ENCODE peak calls at places on chromosomes 16 and 17, in seven cellular contexts. U is uterus; R is lower lobe of right lung; B is cardiac muscle cell; Z is epithelial cell of proximal tubule; K is activated T-helper 2 cell treated with anti-CD3 and anti-CD28 coated beads, Interferon-gamma antibody, Interleukin-2, Interleukin-4, amounts not matched to agents 10 μg/mL and 5 μg/mL and 100 μg/mL, durations not matched to agents 14 hours and 24 hours and 36 hours; F is NCI-H1694 treated with DMSO at 0.1 percent for 48 hours. M is an unnamed sample.

GRCh38 chr17:41308251-41308917 is 725 bp downstream of the KRTAP16-1 start:
- DNase-seq in U (no peak), R (no peak), B (no peak), Z (no peak), K (peak), F (peak), M (peak)

GRCh38 chr17:76458580-76459490 is 5.9 kb upstream of the UBE2O start:
- DNase-seq in U (no peak), R (no peak), B (peak), Z (no peak), K (no peak), F (no peak), M (peak)

GRCh38 chr17:50361561-50362480 is 11.2 kb downstream of the MRPL27 start:
- DNase-seq in U (no peak), R (peak), B (peak), Z (peak), K (peak), F (peak), M (no peak)

GRCh38 chr17:8611671-8612298 is 18.7 kb downstream of the MYH10 start:
- DNase-seq in U (no peak), R (no peak), B (no peak), Z (no peak), K (no peak), F (no peak), M (no peak)

GRCh38 chr16:24653725-24654124 is 75.7 kb upstream of the TNRC6A start:
- DNase-seq in U (no peak), R (no peak), B (no peak), Z (no peak), K (no peak), F (no peak), M (no peak)

GRCh38 chr17:58281511-58282011 is 826 bp upstream of the MPO start:
- DNase-seq in U (no peak), R (no peak), B (no peak), Z (no peak), K (no peak), F (peak), M (no peak)

GRCh38 chr16:1002399-1003161 is 21.0 kb downstream of the SOX8 start:
- DNase-seq in U (no peak), R (no peak), B (no peak), Z (peak), K (no peak), F (no peak), M (no peak)

GRCh38 chr16:8880839-8881510 is 1.2 kb upstream of the LITAFD start:
- DNase-seq in U (no peak), R (no peak), B (no peak), Z (no peak), K (no peak), F (no peak), M (peak)

GRCh38 chr17:68955181-68955841 is at the start of gene ABCA8:
- DNase-seq in U (peak), R (no peak), B (peak), Z (no peak), K (no peak), F (no peak), M (no peak)

GRCh38 chr17:63430223-63430622 is 15.9 kb downstream of the CYB561 start:
- DNase-seq in U (no peak), R (no peak), B (no peak), Z (no peak), K (no peak), F (no peak), M (no peak)

GRCh38 chr17:19457830-19458271 is 46.8 kb downstream of the RNF112 start:
- DNase-seq in U (no peak), R (no peak), B (no peak), Z (no peak), K (no peak), F (no peak), M (no peak)

GRCh38 chr17:82435601-82436583 is 14.7 kb downstream of the CYBC1 start:
- DNase-seq in U (no peak), R (no peak), B (no peak), Z (no peak), K (no peak), F (no peak), M (no peak)

GRCh38 chr16:1042776-1043349 is 29.7 kb upstream of the SSTR5 start:
- DNase-seq in U (no peak), R (no peak), B (no peak), Z (no peak), K (no peak), F (no peak), M (no peak)

M was measured in Right ventricle myocardium superior.